ENCODE peak calls at places on chromosome 9, in seven cellular contexts. D is breast epithelium, J is heart left ventricle, H is gastrocnemius medialis, Y is tibial artery, K is A673, W is PC-3. O is an unnamed sample. For H3K4me1, the result is how much of the 10 kb centered on the place peaks cover.

GRCh38 chr9:125430161-125430485 is 168.5 kb downstream of the GAPVD1 start:
- DNase-seq in D (no peak), J (no peak), H (no peak), Y (no peak), K (no peak), W (no peak), O (no peak)

GRCh38 chr9:136690841-136691261 is 3.6 kb upstream of the AGPAT2 start:
- DNase-seq in D (no peak), J (peak), H (peak), Y (no peak), K (no peak), W (no peak), O (no peak)

GRCh38 chr9:124791106-124791505 is 14.2 kb downstream of the OLFML2A start:
- DNase-seq in D (no peak), J (no peak), H (no peak), Y (no peak), K (no peak), W (no peak), O (no peak)

GRCh38 chr9:123645126-123645525 is 284.8 kb downstream of the DENND1A start:
- DNase-seq in D (no peak), J (no peak), H (no peak), Y (no peak), K (no peak), W (no peak), O (no peak)

GRCh38 chr9:676780-677458 is 164.6 kb upstream of the DMRT1 start:
- DNase-seq in D (no peak), J (no peak), H (no peak), Y (no peak), K (no peak), W (peak), O (no peak)

GRCh38 chr9:96022445-96023031 is 147.0 kb downstream of the ERCC6L2 start:
- DNase-seq in D (no peak), J (peak), H (no peak), Y (no peak), K (no peak), W (no peak), O (no peak)

GRCh38 chr9:131754846-131755245 is 15.0 kb upstream of the RAPGEF1 start:
- DNase-seq in D (no peak), J (no peak), H (no peak), Y (no peak), K (no peak), W (no peak), O (peak)

GRCh38 chr9:68631811-68632210 is 73.2 kb upstream of the PIP5K1B start:
- DNase-seq in D (no peak), J (no peak), H (no peak), Y (no peak), K (no peak), W (no peak), O (no peak)

GRCh38 chr9:98993570-98993945 is 49.9 kb downstream of the COL15A1 start:
- DNase-seq in D (no peak), J (peak), H (no peak), Y (peak), K (no peak), W (no peak), O (no peak)

GRCh38 chr9:95086564-95086955 is 230.9 kb downstream of the FANCC start:
- DNase-seq in D (no peak), J (no peak), H (no peak), Y (no peak), K (no peak), W (no peak), O (no peak)

GRCh38 chr9:4048441-4048840 is 251.4 kb downstream of the GLIS3 start:
- DNase-seq in D (no peak), J (no peak), H (no peak), Y (no peak), K (peak), W (peak), O (peak)

GRCh38 chr9:124448019-124448418 is 2.2 kb upstream of the ADGRD2 start:
- DNase-seq in D (peak), J (peak), H (no peak), Y (no peak), K (no peak), W (no peak), O (no peak)

GRCh38 chr9:78319197-78320029 is 22.5 kb downstream of the PSAT1 start:
- DNase-seq in D (no peak), J (no peak), H (no peak), Y (no peak), K (no peak), W (no peak), O (no peak)

GRCh38 chr9:123562844-123563346 is 206.9 kb downstream of the CRB2 start:
- DNase-seq in D (no peak), J (no peak), H (no peak), Y (peak), K (no peak), W (no peak), O (peak)

GRCh38 chr9:96441798-96442445 is 8.0 kb upstream of the HABP4 start:
- DNase-seq in D (no peak), J (no peak), H (no peak), Y (no peak), K (peak), W (peak), O (no peak)

GRCh38 chr9:135334953-135335460 is 144.6 kb upstream of the PPP1R26 start:
- DNase-seq in D (no peak), J (no peak), H (no peak), Y (peak), K (no peak), W (no peak), O (no peak)

GRCh38 chr9:96253059-96253696 is 48.8 kb downstream of the HSD17B3 start:
- DNase-seq in D (no peak), J (no peak), H (no peak), Y (no peak), K (no peak), W (no peak), O (no peak)

GRCh38 chr9:4228606-4229005 is 71.3 kb downstream of the GLIS3 start:
- DNase-seq in D (no peak), J (no peak), H (no peak), Y (no peak), K (peak), W (peak), O (peak)

GRCh38 chr9:101977614-101978210 is 239.3 kb upstream of the GRIN3A start:
- DNase-seq in D (no peak), J (no peak), H (no peak), Y (no peak), K (peak), W (peak), O (no peak)

GRCh38 chr9:84373975-84374374 is 33.4 kb upstream of the SLC28A3 start:
- DNase-seq in D (no peak), J (no peak), H (no peak), Y (no peak), K (no peak), W (no peak), O (no peak)

GRCh38 chr9:129643706-129644105 is 1.8 kb upstream of the ASB6 start:
- DNase-seq in D (no peak), J (no peak), H (no peak), Y (no peak), K (no peak), W (no peak), O (no peak)

GRCh38 chr9:107239474-107239873 is 43.6 kb upstream of the RAD23B start:
- DNase-seq in D (no peak), J (no peak), H (no peak), Y (no peak), K (peak), W (peak), O (no peak)

GRCh38 chr9:131545003-131545785 is at the start of gene PRRT1B:
- DNase-seq in D (peak), J (no peak), H (no peak), Y (no peak), K (no peak), W (peak), O (no peak)

GRCh38 chr9:93264338-93265125 is 80.6 kb downstream of the WNK2 start:
- DNase-seq in D (no peak), J (no peak), H (no peak), Y (peak), K (no peak), W (no peak), O (no peak)

GRCh38 chr9:127124091-127124490 is 1.7 kb upstream of the ANGPTL2 start:
- DNase-seq in D (peak), J (no peak), H (no peak), Y (no peak), K (no peak), W (no peak), O (no peak)

GRCh38 chr9:89368550-89368949 is 50.2 kb downstream of the SECISBP2 start:
- DNase-seq in D (no peak), J (no peak), H (no peak), Y (no peak), K (no peak), W (no peak), O (no peak)

GRCh38 chr9:91896513-91897121 is 53.4 kb downstream of the ROR2 start:
- DNase-seq in D (peak), J (no peak), H (no peak), Y (no peak), K (peak), W (no peak), O (no peak)

GRCh38 chr9:28808042-28808441 is 1234.8 kb upstream of the C9orf72 start:
- DNase-seq in D (no peak), J (no peak), H (no peak), Y (no peak), K (peak), W (peak), O (peak)

GRCh38 chr9:95522871-95523370 is 6.2 kb upstream of the PTCH1 start:
- DNase-seq in D (no peak), J (no peak), H (no peak), Y (no peak), K (no peak), W (no peak), O (no peak)

GRCh38 chr9:99430301-99430700 is 208.2 kb downstream of the SEC61B start:
- DNase-seq in D (no peak), J (no peak), H (no peak), Y (no peak), K (no peak), W (no peak), O (no peak)

GRCh38 chr9:706606-707451 is 134.7 kb upstream of the DMRT1 start:
- DNase-seq in D (peak), J (peak), H (peak), Y (peak), K (peak), W (peak), O (no peak)

GRCh38 chr9:109755040-109755439 is 25.0 kb upstream of the PALM2AKAP2 start:
- DNase-seq in D (no peak), J (no peak), H (no peak), Y (no peak), K (no peak), W (peak), O (no peak)

GRCh38 chr9:34573599-34574325 is 15.8 kb downstream of the CNTFR start:
- DNase-seq in D (no peak), J (no peak), H (no peak), Y (no peak), K (no peak), W (no peak), O (no peak)

GRCh38 chr9:37192803-37193202 is 72.4 kb downstream of the ZCCHC7 start:
- DNase-seq in D (no peak), J (no peak), H (no peak), Y (no peak), K (peak), W (no peak), O (no peak)
- H3K4me1 ChIP-seq in D (under half), J (under half), H (under half), Y (under half), K (half or more), W (under half), O (under half)

DNA sequence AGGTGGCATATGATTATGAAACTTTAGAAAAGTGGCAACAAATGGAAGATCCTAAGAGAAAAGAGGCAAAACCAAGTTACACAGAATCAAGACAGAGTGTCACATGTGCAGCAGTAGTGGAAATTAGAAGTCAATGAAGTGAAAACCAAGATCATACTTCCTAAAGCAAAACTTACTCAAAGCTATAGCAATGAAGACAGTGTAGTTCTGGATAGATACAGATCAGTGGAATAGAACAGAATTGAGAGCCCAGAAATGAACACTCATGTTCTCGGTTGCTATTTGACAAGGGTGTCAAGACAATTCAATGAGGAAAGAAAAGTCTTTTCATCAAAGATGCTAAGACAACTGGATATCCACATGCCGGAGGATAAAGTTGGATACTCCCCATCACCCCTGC is 43.5 kb downstream of the NAA35 start:
- DNase-seq in D (no peak), J (no peak), H (no peak), Y (no peak), K (no peak), W (no peak), O (no peak)
- TF ChIP-seq CTCF in D (no peak), J (no peak), H (no peak), Y (no peak), K (no peak), W (no peak), O (no peak)

DNA sequence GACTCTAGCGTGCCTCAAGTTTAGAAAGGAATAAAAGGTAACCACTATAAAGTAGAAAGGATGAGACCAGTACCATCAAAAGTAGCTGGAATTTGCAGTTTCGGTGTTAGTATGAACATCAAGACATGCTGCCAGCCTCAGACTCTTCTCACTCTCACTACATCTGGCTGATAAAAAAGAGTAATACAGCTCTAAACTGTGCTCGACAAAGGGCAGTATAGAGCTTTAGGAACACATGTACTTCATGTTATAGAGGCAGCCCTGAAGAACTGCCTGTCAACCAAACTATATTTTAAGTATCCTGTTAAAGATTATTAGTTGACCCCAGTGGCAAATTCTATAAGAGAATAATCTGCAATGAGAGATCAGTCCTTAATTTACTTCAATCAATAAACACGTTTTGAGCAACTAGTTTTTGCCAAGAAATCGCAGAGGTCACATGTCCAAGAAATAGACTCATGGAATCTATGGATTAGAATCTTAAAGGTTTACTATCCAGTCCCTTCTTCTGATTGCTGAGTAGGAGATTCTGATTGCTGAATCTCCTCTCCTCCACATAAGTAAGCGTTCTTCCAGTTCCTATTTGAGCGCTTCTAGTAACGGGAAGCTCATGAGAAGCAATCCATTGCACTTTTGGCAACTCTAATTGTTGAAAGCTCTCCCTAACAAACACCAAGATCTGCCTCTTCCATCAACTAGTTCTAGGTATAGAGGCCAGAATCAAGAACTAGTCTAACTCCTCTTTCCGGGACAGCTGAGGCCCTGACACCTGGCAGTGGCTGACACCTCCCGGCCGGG is 916 bp downstream of the XPA start:
- DNase-seq in D (no peak), J (no peak), H (no peak), Y (no peak), K (peak), W (no peak), O (no peak)
- H3K27ac ChIP-seq in D (peak), J (peak), H (peak), Y (peak), K (peak), W (peak), O (peak)

GRCh38 chr9:116701940-116702642 is 15.0 kb downstream of the TRIM32 start:
- DNase-seq in D (no peak), J (no peak), H (no peak), Y (no peak), K (no peak), W (peak), O (peak)

GRCh38 chr9:116705531-116705930 is 18.4 kb downstream of the TRIM32 start:
- DNase-seq in D (no peak), J (no peak), H (no peak), Y (no peak), K (no peak), W (no peak), O (no peak)

GRCh38 chr9:116700882-116701836 is 14.1 kb downstream of the TRIM32 start:
- DNase-seq in D (no peak), J (no peak), H (peak), Y (no peak), K (no peak), W (no peak), O (no peak)

GRCh38 chr9:116706310-116707290 is 19.5 kb downstream of the TRIM32 start:
- DNase-seq in D (no peak), J (no peak), H (no peak), Y (no peak), K (no peak), W (no peak), O (no peak)

DNA sequence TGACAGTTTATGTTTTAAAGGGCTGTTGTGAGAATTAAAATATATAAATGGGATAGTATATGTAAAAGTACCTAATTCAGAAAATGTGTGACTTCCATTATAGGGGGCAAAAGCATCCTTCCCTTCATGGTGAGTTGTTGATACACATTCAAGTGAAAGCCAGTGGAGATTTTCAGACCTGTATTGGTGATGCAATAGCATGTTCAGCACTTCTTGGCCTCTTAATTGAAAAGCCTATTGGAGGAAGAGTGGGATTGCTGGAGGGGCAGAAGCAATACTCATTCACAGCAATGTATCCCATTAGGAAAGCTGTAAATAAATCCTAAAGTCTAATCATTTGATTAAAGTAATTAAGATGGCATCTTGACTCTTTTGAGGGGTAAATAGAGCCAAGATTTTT is 17.4 kb downstream of the TRIM32 start:
- DNase-seq in D (no peak), J (no peak), H (no peak), Y (no peak), K (no peak), W (no peak), O (no peak)
- H3K4me1 ChIP-seq in D (under half), J (under half), H (under half), Y (under half), K (under half), W (under half), O (under half)

GRCh38 chr9:105244996-105245719 is 707 bp downstream of the SLC44A1 start:
- DNase-seq in D (peak), J (peak), H (peak), Y (peak), K (peak), W (peak), O (peak)
- TF ChIP-seq CTCF in D (peak), J (no peak), H (no peak), Y (no peak), K (peak), W (peak), O (peak)